ENCODE peak calls at places on chromosome 21, in eight cellular contexts. Y is sigmoid colon, C is breast epithelium, V is spleen, K is tibial nerve, F is NB4, E is heart left ventricle, Z is ovary. I is an unnamed sample.

GRCh38 chr21:15804247-15804985 is 74.6 kb downstream of the USP25 start:
- DNase-seq in Y (no peak), C (no peak), V (no peak), K (no peak), F (peak; percentile 6), E (no peak), Z (no peak), I (no peak)

GRCh38 chr21:26546698-26547097 is 26.4 kb downstream of the CYYR1 start:
- DNase-seq in Y (no peak), C (no peak), V (peak; percentile 79), K (no peak), F (no peak), E (peak; percentile 59), Z (no peak), I (no peak)

GRCh38 chr21:29418813-29419212 is 120.1 kb downstream of the BACH1 start:
- DNase-seq in Y (no peak), C (no peak), V (no peak), K (no peak), F (peak; percentile 16), E (no peak), Z (no peak), I (no peak)

GRCh38 chr21:20739421-20739820 is 258.8 kb upstream of the NCAM2 start:
- DNase-seq in Y (no peak), C (no peak), V (no peak), K (no peak), F (peak; percentile 31), E (no peak), Z (no peak), I (no peak)

GRCh38 chr21:33057385-33057940 is 12.5 kb upstream of the OLIG1 start:
- DNase-seq in Y (no peak), C (no peak), V (no peak), K (no peak), F (no peak), E (no peak), Z (no peak), I (no peak)

GRCh38 chr21:46477765-46478164 is 19.1 kb downstream of the DIP2A start:
- DNase-seq in Y (no peak), C (no peak), V (no peak), K (no peak), F (no peak), E (no peak), Z (no peak), I (no peak)

GRCh38 chr21:40049959-40050290 is 182.7 kb downstream of the PCP4 start:
- DNase-seq in Y (no peak), C (no peak), V (no peak), K (no peak), F (no peak), E (no peak), Z (no peak), I (no peak)

GRCh38 chr21:46634427-46634826 is 1.0 kb upstream of the PRMT2 start:
- DNase-seq in Y (no peak), C (no peak), V (no peak), K (no peak), F (peak; percentile 17), E (no peak), Z (no peak), I (no peak)

GRCh38 chr21:20259035-20259867 is 739.0 kb upstream of the NCAM2 start:
- DNase-seq in Y (no peak), C (no peak), V (no peak), K (no peak), F (no peak), E (no peak), Z (no peak), I (no peak)

GRCh38 chr21:33110340-33110715 is 40.4 kb downstream of the OLIG1 start:
- DNase-seq in Y (peak; percentile 24), C (no peak), V (no peak), K (no peak), F (no peak), E (no peak), Z (no peak), I (no peak)

GRCh38 chr21:26194326-26194725 is 23.8 kb upstream of the APP start:
- DNase-seq in Y (no peak), C (no peak), V (no peak), K (no peak), F (no peak), E (no peak), Z (no peak), I (no peak)

GRCh38 chr21:14982336-14982735 is 82.5 kb downstream of the NRIP1 start:
- DNase-seq in Y (no peak), C (no peak), V (no peak), K (no peak), F (no peak), E (no peak), Z (no peak), I (no peak)

GRCh38 chr21:31268090-31268489 is 76.0 kb downstream of the TIAM1 start:
- DNase-seq in Y (no peak), C (no peak), V (no peak), K (no peak), F (no peak), E (no peak), Z (no peak), I (no peak)

GRCh38 chr21:44089001-44089911 is 17.9 kb upstream of the PWP2 start:
- DNase-seq in Y (peak; percentile 30), C (peak; percentile 12), V (peak; percentile 88), K (no peak), F (peak; percentile 8), E (no peak), Z (no peak), I (no peak)

GRCh38 chr21:44088401-44088780 is 18.8 kb upstream of the PWP2 start:
- DNase-seq in Y (no peak), C (peak; percentile 3), V (no peak), K (no peak), F (no peak), E (no peak), Z (no peak), I (no peak)

GRCh38 chr21:44087426-44088400 is 19.5 kb upstream of the PWP2 start:
- DNase-seq in Y (no peak), C (peak; percentile 14), V (peak; percentile 82), K (no peak), F (no peak), E (no peak), Z (no peak), I (no peak)

GRCh38 chr21:44092201-44092600 is 15.0 kb upstream of the PWP2 start:
- DNase-seq in Y (no peak), C (peak; percentile 12), V (no peak), K (no peak), F (no peak), E (no peak), Z (no peak), I (no peak)

DNA sequence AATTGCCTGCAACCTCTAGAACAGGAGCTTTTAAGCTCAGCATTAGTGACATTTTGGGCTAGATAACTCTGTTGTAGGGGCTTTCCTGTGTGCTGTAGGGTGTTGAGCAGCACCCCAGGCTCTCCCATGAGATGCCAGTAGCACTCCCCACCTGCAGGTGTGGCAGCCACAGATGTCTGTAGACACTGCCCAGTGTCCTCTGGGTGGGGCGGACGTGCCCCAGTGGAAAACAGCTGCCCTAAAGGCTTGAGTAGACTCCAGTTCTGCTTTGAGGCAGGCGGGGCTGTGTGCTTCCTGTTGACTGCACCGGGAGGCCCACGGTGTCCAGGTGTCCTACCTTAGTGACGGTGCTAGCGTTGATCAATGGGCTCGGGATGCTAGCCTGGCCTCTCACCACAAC is 16.9 kb upstream of the PWP2 start:
- DNase-seq in Y (no peak), C (peak; percentile 11), V (peak; percentile 89), K (no peak), F (no peak), E (no peak), Z (no peak), I (no peak)
- TF ChIP-seq POLR2A in Y (no peak), C (no peak), V (no peak), K (no peak), F (no peak), E (no peak), Z (no peak), I (no peak)

DNA sequence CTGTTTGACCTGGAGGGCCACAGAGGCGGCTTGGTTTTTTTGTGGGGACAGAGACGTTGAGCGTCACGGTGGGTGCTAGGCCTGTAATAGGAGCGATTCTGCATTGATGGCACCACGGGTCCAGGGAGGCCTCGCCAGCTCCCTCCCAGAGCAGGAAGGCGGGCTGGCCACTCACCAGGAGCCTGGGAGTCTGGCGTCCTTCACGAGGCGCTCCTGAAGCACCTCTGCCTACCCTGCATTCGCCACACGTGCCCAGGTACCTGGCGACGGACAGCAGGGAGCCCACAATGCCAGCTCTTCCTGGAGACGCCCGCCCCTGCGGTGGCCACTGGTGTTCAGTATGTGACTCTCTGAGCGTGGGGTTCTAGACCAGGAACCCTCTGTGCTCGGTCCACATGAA is 69.9 kb upstream of the TRAPPC10 start:
- DNase-seq in Y (no peak), C (no peak), V (no peak), K (no peak), F (no peak), E (no peak), Z (no peak), I (no peak)
- TF ChIP-seq CTCF in Y (no peak), C (no peak), V (no peak), K (no peak), F (no peak), E (no peak), Z (no peak), I (no peak)

DNA sequence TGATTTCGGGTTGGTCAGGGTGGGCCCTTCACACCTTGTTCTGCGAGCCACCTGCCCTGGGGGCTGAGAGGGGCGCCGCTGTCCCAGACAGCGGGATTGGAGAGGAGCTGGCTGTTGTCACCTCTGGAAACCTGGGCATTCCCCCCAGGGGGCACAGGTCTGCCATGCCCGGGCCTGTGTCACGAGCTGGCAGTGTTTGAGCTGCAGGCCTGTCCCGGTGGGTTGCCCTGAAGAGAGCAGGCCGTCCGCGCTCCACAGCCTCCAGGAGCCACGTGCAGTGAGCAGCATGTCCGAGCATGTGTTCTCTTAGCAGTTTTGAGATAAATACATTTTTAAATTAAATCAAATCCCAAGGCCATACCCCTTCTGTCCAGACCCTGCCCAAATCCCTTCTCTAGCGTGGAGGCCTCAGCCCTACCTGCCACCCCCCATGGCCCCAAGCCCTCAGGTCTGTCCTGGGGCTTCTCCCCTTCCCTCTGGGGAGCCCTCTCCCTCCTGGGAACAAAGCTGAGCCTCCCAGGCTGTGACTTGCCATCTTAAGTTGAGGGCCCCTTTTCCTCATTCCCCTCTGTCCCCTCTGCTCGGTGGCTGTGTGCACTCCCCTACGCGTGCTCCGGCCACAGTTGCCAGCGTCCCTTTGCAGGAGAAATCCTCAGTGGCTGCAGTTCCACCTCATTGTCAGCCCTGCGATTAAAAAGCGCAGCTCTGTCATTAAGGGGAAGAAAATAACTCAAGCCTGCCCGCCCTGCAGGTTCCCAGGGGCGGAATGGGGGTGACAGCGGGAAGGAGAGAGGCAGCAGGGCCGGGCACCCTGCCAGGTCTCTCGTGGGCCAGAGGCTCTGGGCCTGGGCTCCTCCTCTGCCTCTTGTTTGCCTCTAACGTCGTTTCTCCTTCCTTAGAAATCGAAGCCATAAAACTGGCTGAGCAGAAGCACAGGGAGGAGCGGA is 26.6 kb downstream of the SLX9 start:
- DNase-seq in Y (peak; percentile 91), C (no peak), V (no peak), K (no peak), F (no peak), E (peak; percentile 78), Z (peak; percentile 78), I (peak; percentile 69)
- TF ChIP-seq POLR2A in Y (no peak), C (no peak), V (no peak), K (no peak), F (no peak), E (no peak), Z (no peak), I (no peak)

DNA sequence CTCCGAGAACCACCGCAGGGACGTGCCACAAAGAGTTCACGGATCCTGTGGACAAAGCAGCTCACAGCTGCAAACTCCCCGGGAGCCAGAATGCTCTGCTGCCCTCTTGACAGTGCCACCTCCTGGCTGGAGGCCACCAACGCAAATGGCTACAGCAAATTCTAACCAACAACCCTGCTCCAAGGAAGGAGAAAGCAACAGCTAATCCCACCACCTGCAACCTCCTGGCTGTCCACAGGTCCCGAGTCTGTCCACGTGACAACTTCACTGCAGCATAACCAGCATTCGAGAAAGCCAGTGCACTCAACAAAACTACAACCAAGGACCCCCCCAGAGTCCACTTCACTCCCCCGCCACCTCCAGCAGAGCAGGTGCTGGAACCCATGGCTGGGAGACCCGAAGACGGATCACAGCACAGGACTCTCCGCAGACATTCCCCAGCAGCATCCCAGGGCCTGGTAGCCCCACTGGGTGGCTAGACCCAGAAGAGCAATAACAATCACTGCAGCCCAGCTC is 17.3 kb downstream of the POFUT2 start:
- DNase-seq in Y (peak; percentile 46), C (no peak), V (peak; percentile 37), K (peak; percentile 3), F (no peak), E (peak; percentile 36), Z (peak; percentile 25), I (no peak)
- TF ChIP-seq CTCF in Y (no peak), C (no peak), V (no peak), K (no peak), F (no peak), E (peak; percentile 7), Z (no peak), I (no peak)

I was measured in uterus.